ENCODE peak calls at places on chromosomes 5 and 9, in four cellular contexts. B is KG1, K is fibroblast of pulmonary artery, Q is GDM1. S is an unnamed sample.

GRCh38 chr5:113112435-113112834 is 135.8 kb downstream of the DCP2 start:
- DNase-seq in B (no peak), K (peak), Q (no peak), S (no peak)

GRCh38 chr9:77714077-77714549 is 66.0 kb upstream of the GNA14 start:
- DNase-seq in B (no peak), K (no peak), Q (no peak), S (no peak)

GRCh38 chr5:131684595-131684994 is 49.6 kb upstream of the RAPGEF6 start:
- DNase-seq in B (no peak), K (no peak), Q (no peak), S (no peak)

GRCh38 chr9:86822006-86822405 is 125.3 kb downstream of the GAS1 start:
- DNase-seq in B (no peak), K (no peak), Q (no peak), S (no peak)

GRCh38 chr9:132857031-132857430 is 21.1 kb downstream of the AK8 start:
- DNase-seq in B (no peak), K (peak), Q (no peak), S (no peak)

GRCh38 chr5:31598640-31599611 is 40.0 kb upstream of the PDZD2 start:
- DNase-seq in B (no peak), K (no peak), Q (no peak), S (no peak)

GRCh38 chr9:121651295-121652036 is at the start of gene DAB2IP:
- DNase-seq in B (no peak), K (peak), Q (peak), S (peak)

GRCh38 chr5:17305024-17305423 is 87.6 kb downstream of the BASP1 start:
- DNase-seq in B (no peak), K (peak), Q (no peak), S (no peak)

GRCh38 chr5:150036513-150036912 is 36.0 kb downstream of the HMGXB3 start:
- DNase-seq in B (no peak), K (peak), Q (no peak), S (no peak)

GRCh38 chr5:25441810-25442209 is 797.0 kb upstream of the CDH10 start:
- DNase-seq in B (no peak), K (no peak), Q (no peak), S (no peak)

GRCh38 chr9:85987236-85987635 is 46.3 kb downstream of the NAA35 start:
- DNase-seq in B (no peak), K (no peak), Q (no peak), S (no peak)

GRCh38 chr9:6566409-6567139 is 79.0 kb downstream of the GLDC start:
- DNase-seq in B (no peak), K (peak), Q (peak), S (no peak)

GRCh38 chr5:143052967-143053682 is 282.9 kb downstream of the ARHGAP26 start:
- DNase-seq in B (no peak), K (no peak), Q (no peak), S (no peak)